ENCODE peak calls at places on chromosomes 3 and 15, in ten cellular contexts. R is tibial nerve; M is naive thymus-derived CD4-positive, alpha-beta T cell; L is DMS79 treated with DMSO at 0.1 percent for 48 hours; Y is cardiac fibroblast; T is CD8-positive, alpha-beta T cell; K is NCI-H524 treated with DMSO at 0.1 percent for 48 hours; D is activated effector memory CD4-positive, alpha-beta T cell treated with anti-CD3 and anti-CD28 coated beads, Interleukin-2, amount 50 U/mL, for 16 hours; X is globus pallidus; H is A549. E is an unnamed sample.

GRCh38 chr15:51103330-51103729 is 8.6 kb upstream of the TNFAIP8L3 start:
- DNase-seq in R (no peak), M (no peak), L (no peak), Y (peak; percentile 57), T (no peak), K (no peak), D (no peak), X (no peak), H (no peak), E (peak; percentile 48)

GRCh38 chr3:111968319-111969059 is 10.3 kb upstream of the ABHD10 start:
- DNase-seq in R (no peak), M (no peak), L (peak; percentile 74), Y (no peak), T (no peak), K (no peak), D (no peak), X (no peak), H (no peak), E (no peak)

GRCh38 chr3:2652416-2652815 is 457.8 kb downstream of the IL5RA start:
- DNase-seq in R (no peak), M (no peak), L (no peak), Y (no peak), T (no peak), K (no peak), D (no peak), X (no peak), H (no peak), E (no peak)

GRCh38 chr15:60006203-60006782 is 2.2 kb downstream of the FOXB1 start:
- DNase-seq in R (no peak), M (peak; percentile 69), L (peak; percentile 34), Y (peak; percentile 34), T (peak; percentile 43), K (no peak), D (peak; percentile 87), X (no peak), H (no peak), E (peak; percentile 55)

GRCh38 chr3:161939919-161940693 is 443.5 kb downstream of the OTOL1 start:
- DNase-seq in R (no peak), M (no peak), L (no peak), Y (no peak), T (no peak), K (no peak), D (no peak), X (no peak), H (no peak), E (peak; percentile 33)

GRCh38 chr3:89851974-89852621 is 744.7 kb downstream of the EPHA3 start:
- DNase-seq in R (no peak), M (no peak), L (no peak), Y (peak; percentile 68), T (no peak), K (peak; percentile 24), D (no peak), X (peak; percentile 29), H (peak; percentile 1), E (peak; percentile 8)

GRCh38 chr15:92393287-92393993 is at the start of gene ST8SIA2:
- DNase-seq in R (no peak), M (no peak), L (peak; percentile 16), Y (no peak), T (no peak), K (no peak), D (no peak), X (no peak), H (peak; percentile 33), E (peak; percentile 66)

GRCh38 chr3:35200056-35200455 is 439.3 kb upstream of the ARPP21 start:
- DNase-seq in R (no peak), M (no peak), L (no peak), Y (peak; percentile 37), T (no peak), K (no peak), D (no peak), X (no peak), H (peak; percentile 15), E (no peak)

GRCh38 chr3:139302084-139302800 is 41.6 kb upstream of the MRPS22 start:
- DNase-seq in R (no peak), M (no peak), L (no peak), Y (peak; percentile 98), T (no peak), K (no peak), D (no peak), X (no peak), H (peak; percentile 77), E (peak; percentile 95)

GRCh38 chr3:105830836-105831235 is 38.0 kb downstream of the CBLB start:
- DNase-seq in R (no peak), M (no peak), L (no peak), Y (no peak), T (no peak), K (no peak), D (no peak), X (no peak), H (no peak), E (no peak)